ENCODE peak calls at places on chromosomes 13 and 19, in four cellular contexts. X, N, A and E are unnamed samples. For H3K4me1, the result is how much of the 10 kb centered on the place peaks cover.

GRCh38 chr13:70183041-70183440 is 74.8 kb upstream of the KLHL1 start:
- DNase-seq in X (peak), N (no peak), A (no peak), E (no peak)

GRCh38 chr13:113820813-113821651 is 42.8 kb downstream of the GAS6 start:
- DNase-seq in X (peak), N (no peak), A (no peak), E (peak)

GRCh38 chr13:50684366-50684765 is 159.1 kb downstream of the DLEU7 start:
- DNase-seq in X (no peak), N (no peak), A (no peak), E (no peak)

GRCh38 chr13:38350114-38350617 is 515 bp downstream of the UFM1 start:
- DNase-seq in X (peak), N (peak), A (peak), E (peak)

GRCh38 chr19:6062274-6062673 is 48.0 kb downstream of the RFX2 start:
- DNase-seq in X (no peak), N (no peak), A (no peak), E (peak)

GRCh38 chr13:46361535-46361934 is 25.5 kb downstream of the RUBCNL start:
- DNase-seq in X (peak), N (no peak), A (no peak), E (no peak)

GRCh38 chr19:42420055-42420544 is 7.1 kb downstream of the LIPE start:
- DNase-seq in X (peak), N (no peak), A (peak), E (no peak)

GRCh38 chr13:33015791-33016323 is 366 bp upstream of the KL start:
- DNase-seq in X (no peak), N (peak), A (peak), E (peak)

GRCh38 chr19:20162821-20163220 is 4.2 kb upstream of the ZNF486 start:
- DNase-seq in X (no peak), N (no peak), A (no peak), E (no peak)

GRCh38 chr13:48253849-48254248 is 20.8 kb downstream of the ITM2B start:
- DNase-seq in X (peak), N (no peak), A (no peak), E (no peak)

DNA sequence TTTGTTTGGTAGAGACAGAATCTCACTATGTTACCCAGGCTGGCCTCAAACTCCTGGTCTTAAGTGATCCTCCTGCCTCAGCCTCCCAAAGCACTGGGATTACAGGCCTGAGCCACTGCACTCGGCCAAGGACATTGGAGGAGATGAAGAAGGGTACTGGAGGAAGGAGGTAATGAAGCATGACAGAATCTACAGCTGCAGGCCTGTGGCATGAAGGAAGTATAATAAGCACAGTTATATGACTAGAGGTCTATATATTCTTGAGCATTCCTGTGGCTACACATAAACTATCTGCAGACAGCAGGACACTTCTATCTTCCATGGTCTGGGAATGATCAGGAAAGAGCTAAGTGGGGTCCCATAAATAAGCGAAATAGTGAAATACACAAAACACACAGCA is 18.2 kb downstream of the ZNF565 start:
- DNase-seq in X (no peak), N (no peak), A (no peak), E (no peak)
- H3K27ac ChIP-seq in X (no peak), N (no peak), A (no peak), E (no peak)

GRCh38 chr13:112730157-112730671 is 40.4 kb downstream of the ATP11A start:
- DNase-seq in X (no peak), N (no peak), A (no peak), E (no peak)
- H3K4me1 ChIP-seq in X (under half), N (half or more), A (under half), E (under half)

GRCh38 chr19:31330237-31330636 is 19.0 kb downstream of the TSHZ3 start:
- DNase-seq in X (no peak), N (no peak), A (no peak), E (no peak)
- H3K27ac ChIP-seq in X (no peak), N (no peak), A (no peak), E (no peak)

GRCh38 chr19:35000338-35000646 is 169 bp downstream of the GRAMD1A start:
- DNase-seq in X (no peak), N (no peak), A (no peak), E (no peak)

GRCh38 chr19:34999498-35000337 is at the start of gene GRAMD1A:
- DNase-seq in X (peak), N (peak), A (peak), E (peak)

GRCh38 chr19:34996978-34997640 is 3.0 kb upstream of the GRAMD1A start:
- DNase-seq in X (no peak), N (no peak), A (no peak), E (no peak)

GRCh38 chr19:35000647-35001501 is 751 bp downstream of the GRAMD1A start:
- DNase-seq in X (peak), N (peak), A (peak), E (no peak)

GRCh38 chr19:34998777-34999497 is 1.2 kb upstream of the GRAMD1A start:
- DNase-seq in X (no peak), N (peak), A (no peak), E (peak)
- H3K4me1 ChIP-seq in X (under half), N (under half), A (under half), E (under half)

DNA sequence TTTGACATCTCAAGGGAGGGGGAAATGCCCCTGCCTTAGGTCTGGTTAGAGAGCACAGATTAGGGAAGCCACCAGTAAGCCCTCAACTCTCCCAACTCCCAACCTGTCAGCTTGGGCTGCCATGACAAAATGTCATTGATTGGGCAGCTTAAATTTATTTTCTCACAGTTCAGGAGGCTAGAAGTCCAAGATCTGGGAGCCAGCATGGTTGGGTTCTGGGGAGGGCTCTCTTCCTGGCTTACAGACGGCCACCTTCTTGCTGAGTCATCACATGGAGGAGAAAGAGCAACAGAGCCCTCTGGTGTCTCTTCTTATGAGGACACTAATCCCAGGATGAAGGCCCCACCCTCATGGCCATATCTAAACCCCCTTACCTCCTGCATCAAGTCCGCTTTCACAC is 24.2 kb downstream of the C19orf12 start:
- DNase-seq in X (peak), N (no peak), A (peak), E (peak)
- H3K27ac ChIP-seq in X (no peak), N (no peak), A (no peak), E (no peak)

DNA sequence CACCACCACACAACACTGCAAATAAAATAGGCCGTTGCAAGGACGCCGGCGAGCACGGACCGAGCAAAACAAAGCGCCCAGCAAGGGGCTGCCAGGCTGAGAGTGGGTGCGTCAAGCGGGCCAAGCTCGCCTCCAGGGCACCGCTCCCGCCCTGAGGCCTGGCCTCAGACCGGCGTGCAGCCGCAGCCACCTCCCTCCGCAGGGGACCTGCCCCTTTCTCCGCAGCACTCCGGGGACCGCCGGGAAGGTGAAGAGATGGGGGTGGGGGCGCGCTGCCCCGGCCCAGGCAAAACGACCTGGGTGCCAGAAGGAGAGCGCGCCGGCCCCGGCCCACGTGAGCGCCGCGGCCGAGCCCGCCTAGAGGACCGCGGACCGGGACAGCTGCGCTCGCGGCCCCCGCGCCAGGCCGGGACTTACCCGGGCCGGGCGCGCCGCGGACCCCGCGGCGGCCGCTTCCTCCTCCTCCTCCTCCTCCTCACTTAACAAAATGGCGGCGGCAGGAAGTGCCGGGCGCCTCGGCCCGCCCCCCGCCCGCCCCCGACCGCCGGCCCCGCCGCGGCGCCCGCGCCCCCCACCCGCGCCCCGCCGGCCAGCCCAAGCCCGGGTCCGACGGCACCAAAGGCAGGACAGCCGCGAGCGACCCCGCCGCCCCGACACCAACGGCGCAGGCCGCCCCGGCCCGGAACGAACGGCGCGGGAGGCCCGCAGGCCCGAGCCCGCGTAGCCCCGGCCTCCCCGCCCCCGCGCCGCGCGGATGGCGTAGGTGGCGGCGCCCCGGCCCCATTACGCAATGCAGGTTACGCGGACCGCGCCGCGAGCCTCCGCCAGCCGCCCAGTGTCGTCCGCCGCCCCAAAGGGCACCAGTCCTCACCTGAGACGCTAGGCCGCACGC is 674 bp downstream of the BRD4 start:
- DNase-seq in X (peak), N (peak), A (peak), E (peak)
- H3K4me1 ChIP-seq in X (under half), N (under half), A (under half), E (under half)

GRCh38 chr19:4758082-4758481 is 33.5 kb upstream of the FEM1A start:
- DNase-seq in X (no peak), N (no peak), A (no peak), E (no peak)
- H3K27ac ChIP-seq in X (no peak), N (no peak), A (no peak), E (no peak)